ENCODE peak calls at places on chromosomes 5 and 9, in ten cellular contexts. One of them, this sample, is unnamed.

GRCh38 chr5:143938230-143938629 is 126.3 kb downstream of the HMHB1 start:
- DNase-seq in heart left ventricle: no peak
- DNase-seq in HCT116: no peak
- DNase-seq in H1: no peak
- DNase-seq in body of pancreas: no peak
- DNase-seq in stomach: no peak
- DNase-seq in adrenal gland: no peak
- DNase-seq in transverse colon: no peak
- DNase-seq in HepG2: no peak
- DNase-seq in lower leg skin: no peak
- DNase-seq in this sample: no peak

GRCh38 chr9:92634712-92635605 is 35.0 kb downstream of the IPPK start:
- DNase-seq in HepG2: peak
- DNase-seq in lower leg skin: peak
- DNase-seq in stomach: peak
- DNase-seq in H1: peak
- DNase-seq in body of pancreas: peak
- DNase-seq in transverse colon: peak
- DNase-seq in adrenal gland: peak
- DNase-seq in HCT116: peak
- DNase-seq in heart left ventricle: peak
- DNase-seq in this sample: peak

GRCh38 chr9:130328349-130328801 is 62.8 kb downstream of the HMCN2 start:
- DNase-seq in HCT116: no peak
- DNase-seq in adrenal gland: peak
- DNase-seq in transverse colon: peak
- DNase-seq in stomach: peak
- DNase-seq in lower leg skin: peak
- DNase-seq in HepG2: no peak
- DNase-seq in body of pancreas: no peak
- DNase-seq in heart left ventricle: no peak
- DNase-seq in H1: no peak
- DNase-seq in this sample: peak

GRCh38 chr9:137589441-137590122 is 730 bp downstream of the ZMYND19 start:
- DNase-seq in body of pancreas: no peak
- DNase-seq in adrenal gland: peak
- DNase-seq in H1: no peak
- DNase-seq in stomach: no peak
- DNase-seq in HCT116: no peak
- DNase-seq in heart left ventricle: no peak
- DNase-seq in transverse colon: no peak
- DNase-seq in HepG2: no peak
- DNase-seq in lower leg skin: no peak
- DNase-seq in this sample: no peak

GRCh38 chr5:54718647-54719046 is 201.1 kb downstream of the SNX18 start:
- DNase-seq in body of pancreas: no peak
- DNase-seq in HepG2: no peak
- DNase-seq in transverse colon: no peak
- DNase-seq in lower leg skin: peak
- DNase-seq in H1: no peak
- DNase-seq in adrenal gland: peak
- DNase-seq in HCT116: no peak
- DNase-seq in heart left ventricle: no peak
- DNase-seq in stomach: peak
- DNase-seq in this sample: no peak

GRCh38 chr9:5357431-5358105 is 17.9 kb upstream of the RLN1 start:
- DNase-seq in body of pancreas: no peak
- DNase-seq in HepG2: no peak
- DNase-seq in HCT116: no peak
- DNase-seq in H1: no peak
- DNase-seq in stomach: no peak
- DNase-seq in lower leg skin: no peak
- DNase-seq in adrenal gland: no peak
- DNase-seq in transverse colon: no peak
- DNase-seq in heart left ventricle: peak
- DNase-seq in this sample: no peak

GRCh38 chr5:41871866-41872265 is 1.6 kb upstream of the OXCT1 start:
- DNase-seq in H1: no peak
- DNase-seq in stomach: peak
- DNase-seq in HCT116: no peak
- DNase-seq in HepG2: no peak
- DNase-seq in adrenal gland: peak
- DNase-seq in lower leg skin: no peak
- DNase-seq in body of pancreas: peak
- DNase-seq in transverse colon: no peak
- DNase-seq in heart left ventricle: no peak
- DNase-seq in this sample: no peak

GRCh38 chr5:17796757-17797398 is 162.6 kb downstream of the TAF11L14 start:
- DNase-seq in HepG2: no peak
- DNase-seq in lower leg skin: no peak
- DNase-seq in transverse colon: no peak
- DNase-seq in adrenal gland: no peak
- DNase-seq in HCT116: no peak
- DNase-seq in heart left ventricle: no peak
- DNase-seq in body of pancreas: no peak
- DNase-seq in H1: no peak
- DNase-seq in stomach: no peak
- DNase-seq in this sample: no peak

GRCh38 chr9:5851445-5851844 is 18.5 kb upstream of the ERMP1 start:
- DNase-seq in lower leg skin: no peak
- DNase-seq in heart left ventricle: no peak
- DNase-seq in HCT116: no peak
- DNase-seq in adrenal gland: peak
- DNase-seq in H1: no peak
- DNase-seq in transverse colon: peak
- DNase-seq in body of pancreas: no peak
- DNase-seq in stomach: no peak
- DNase-seq in HepG2: no peak
- DNase-seq in this sample: no peak

GRCh38 chr9:95409650-95410426 is 92.3 kb upstream of the FANCC start:
- DNase-seq in HepG2: peak
- DNase-seq in H1: no peak
- DNase-seq in adrenal gland: no peak
- DNase-seq in body of pancreas: no peak
- DNase-seq in HCT116: peak
- DNase-seq in lower leg skin: no peak
- DNase-seq in heart left ventricle: no peak
- DNase-seq in transverse colon: no peak
- DNase-seq in stomach: no peak
- DNase-seq in this sample: no peak

DNA sequence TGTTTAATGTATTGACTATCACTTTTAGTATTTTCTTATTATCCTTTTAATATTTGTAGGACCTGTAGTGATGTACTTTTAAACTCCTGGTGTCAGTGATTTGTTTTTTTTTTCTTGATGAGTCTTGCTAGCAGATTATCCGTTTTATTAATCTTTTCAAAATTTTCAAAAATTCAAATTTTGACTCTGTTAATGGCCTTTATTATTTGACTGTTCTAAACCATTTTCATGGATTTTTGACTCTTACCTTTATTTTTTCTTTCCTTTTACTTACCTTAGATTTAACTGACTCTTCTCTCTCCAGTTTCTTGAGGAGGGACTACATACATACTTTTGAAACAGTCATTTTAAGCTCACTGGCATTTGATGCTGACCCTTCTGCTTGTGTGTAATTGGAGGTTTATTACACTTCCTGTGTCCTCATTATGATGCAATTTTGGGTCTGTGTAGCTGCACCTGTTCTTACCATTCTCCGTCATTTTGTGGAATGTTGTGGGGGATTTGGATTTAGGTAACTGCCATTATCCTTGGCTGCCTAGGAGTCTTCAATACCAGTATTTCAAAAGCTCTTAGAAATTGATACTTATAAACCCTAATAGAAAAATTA is 32.0 kb upstream of the EXOC3 start:
- DNase-seq in body of pancreas: no peak
- DNase-seq in transverse colon: no peak
- DNase-seq in H1: no peak
- DNase-seq in lower leg skin: no peak
- DNase-seq in heart left ventricle: no peak
- DNase-seq in HepG2: no peak
- DNase-seq in adrenal gland: no peak
- DNase-seq in stomach: no peak
- DNase-seq in HCT116: no peak
- DNase-seq in this sample: no peak
- TF ChIP-seq CTCF in body of pancreas: no peak
- TF ChIP-seq CTCF in transverse colon: no peak
- TF ChIP-seq CTCF in H1: no peak
- TF ChIP-seq CTCF in lower leg skin: no peak
- TF ChIP-seq CTCF in heart left ventricle: no peak
- TF ChIP-seq CTCF in HepG2: no peak
- TF ChIP-seq CTCF in adrenal gland: no peak
- TF ChIP-seq CTCF in stomach: no peak
- TF ChIP-seq CTCF in HCT116: no peak
- TF ChIP-seq CTCF in this sample: no peak

DNA sequence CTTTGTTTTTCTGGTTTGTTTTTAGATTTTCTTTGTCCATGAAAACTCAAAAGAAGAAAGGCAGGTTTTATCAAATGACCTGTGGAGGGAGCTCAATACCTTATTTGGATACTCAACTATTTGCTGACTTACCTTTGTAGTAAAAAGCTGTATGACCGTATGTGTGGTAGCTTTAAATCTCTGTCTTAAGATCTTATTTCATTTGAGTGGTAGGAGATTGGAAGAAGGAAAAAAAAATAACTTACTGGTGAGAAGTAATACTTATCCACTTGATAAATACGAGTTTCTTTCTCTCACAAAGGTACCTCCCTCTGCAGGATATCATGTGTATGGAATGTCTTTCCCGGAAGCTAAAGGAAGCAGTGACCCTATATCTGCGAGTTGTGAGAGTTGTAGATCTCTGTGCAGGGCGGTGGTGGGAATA is 15.0 kb downstream of the FBXO38 start:
- DNase-seq in HCT116: no peak
- DNase-seq in heart left ventricle: no peak
- DNase-seq in HepG2: peak
- DNase-seq in lower leg skin: no peak
- DNase-seq in transverse colon: no peak
- DNase-seq in H1: no peak
- DNase-seq in body of pancreas: no peak
- DNase-seq in stomach: no peak
- DNase-seq in adrenal gland: no peak
- DNase-seq in this sample: no peak
- TF ChIP-seq POLR2A in HCT116: no peak
- TF ChIP-seq POLR2A in heart left ventricle: no peak
- TF ChIP-seq POLR2A in HepG2: no peak
- TF ChIP-seq POLR2A in lower leg skin: no peak
- TF ChIP-seq POLR2A in transverse colon: no peak
- TF ChIP-seq POLR2A in H1: no peak
- TF ChIP-seq POLR2A in body of pancreas: no peak
- TF ChIP-seq POLR2A in stomach: no peak
- TF ChIP-seq POLR2A in adrenal gland: no peak
- TF ChIP-seq POLR2A in this sample: no peak

GRCh38 chr9:3474821-3475220 is 51.0 kb downstream of the RFX3 start:
- DNase-seq in HepG2: no peak
- DNase-seq in HCT116: no peak
- DNase-seq in stomach: no peak
- DNase-seq in body of pancreas: no peak
- DNase-seq in adrenal gland: no peak
- DNase-seq in heart left ventricle: no peak
- DNase-seq in H1: no peak
- DNase-seq in lower leg skin: no peak
- DNase-seq in transverse colon: no peak
- DNase-seq in this sample: no peak

GRCh38 chr9:3468407-3469205 is 57.2 kb downstream of the RFX3 start:
- DNase-seq in HepG2: no peak
- DNase-seq in body of pancreas: no peak
- DNase-seq in H1: no peak
- DNase-seq in stomach: no peak
- DNase-seq in lower leg skin: no peak
- DNase-seq in heart left ventricle: no peak
- DNase-seq in transverse colon: no peak
- DNase-seq in adrenal gland: no peak
- DNase-seq in HCT116: no peak
- DNase-seq in this sample: no peak

GRCh38 chr9:3475300-3476020 is 50.3 kb downstream of the RFX3 start:
- DNase-seq in heart left ventricle: no peak
- DNase-seq in body of pancreas: no peak
- DNase-seq in H1: no peak
- DNase-seq in transverse colon: no peak
- DNase-seq in HCT116: no peak
- DNase-seq in adrenal gland: no peak
- DNase-seq in stomach: no peak
- DNase-seq in HepG2: peak
- DNase-seq in lower leg skin: no peak
- DNase-seq in this sample: peak

GRCh38 chr9:3477236-3477834 is 48.5 kb downstream of the RFX3 start:
- DNase-seq in heart left ventricle: no peak
- DNase-seq in lower leg skin: no peak
- DNase-seq in transverse colon: no peak
- DNase-seq in body of pancreas: no peak
- DNase-seq in adrenal gland: no peak
- DNase-seq in H1: no peak
- DNase-seq in stomach: no peak
- DNase-seq in HCT116: no peak
- DNase-seq in HepG2: no peak
- DNase-seq in this sample: no peak

DNA sequence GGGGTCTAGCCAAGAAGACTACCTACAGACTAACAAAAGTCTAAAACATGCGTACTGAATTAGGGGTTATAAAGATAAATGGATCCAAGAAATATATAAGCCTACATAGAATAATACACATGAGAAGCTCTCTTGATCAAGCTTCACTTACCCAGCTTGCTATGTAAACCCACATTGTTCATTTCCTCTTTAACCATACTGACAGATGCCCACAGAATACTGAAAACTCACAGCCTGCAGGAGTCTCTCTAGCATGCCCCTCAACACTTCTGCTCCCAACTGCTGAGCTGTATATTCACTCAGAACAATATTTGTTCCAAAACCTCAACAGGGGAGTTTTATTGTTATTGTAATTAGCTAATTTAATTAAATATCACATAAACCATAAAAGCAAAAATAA is 52.4 kb downstream of the RFX3 start:
- DNase-seq in adrenal gland: no peak
- DNase-seq in lower leg skin: no peak
- DNase-seq in H1: no peak
- DNase-seq in transverse colon: no peak
- DNase-seq in heart left ventricle: no peak
- DNase-seq in body of pancreas: no peak
- DNase-seq in HCT116: no peak
- DNase-seq in stomach: no peak
- DNase-seq in HepG2: no peak
- DNase-seq in this sample: no peak
- TF ChIP-seq CTCF in adrenal gland: no peak
- TF ChIP-seq CTCF in lower leg skin: no peak
- TF ChIP-seq CTCF in H1: no peak
- TF ChIP-seq CTCF in transverse colon: no peak
- TF ChIP-seq CTCF in heart left ventricle: no peak
- TF ChIP-seq CTCF in body of pancreas: no peak
- TF ChIP-seq CTCF in HCT116: no peak
- TF ChIP-seq CTCF in stomach: no peak
- TF ChIP-seq CTCF in HepG2: no peak
- TF ChIP-seq CTCF in this sample: no peak

GRCh38 chr9:18275313-18275990 is 198.5 kb upstream of the ADAMTSL1 start:
- DNase-seq in stomach: no peak
- DNase-seq in H1: no peak
- DNase-seq in adrenal gland: no peak
- DNase-seq in HepG2: no peak
- DNase-seq in HCT116: no peak
- DNase-seq in lower leg skin: no peak
- DNase-seq in heart left ventricle: no peak
- DNase-seq in body of pancreas: no peak
- DNase-seq in transverse colon: no peak
- DNase-seq in this sample: no peak

GRCh38 chr9:18281291-18281690 is 192.7 kb upstream of the ADAMTSL1 start:
- DNase-seq in body of pancreas: no peak
- DNase-seq in lower leg skin: no peak
- DNase-seq in H1: no peak
- DNase-seq in heart left ventricle: no peak
- DNase-seq in adrenal gland: no peak
- DNase-seq in transverse colon: no peak
- DNase-seq in HepG2: no peak
- DNase-seq in HCT116: no peak
- DNase-seq in stomach: no peak
- DNase-seq in this sample: no peak
- TF ChIP-seq POLR2A in body of pancreas: no peak
- TF ChIP-seq POLR2A in lower leg skin: no peak
- TF ChIP-seq POLR2A in H1: no peak
- TF ChIP-seq POLR2A in heart left ventricle: no peak
- TF ChIP-seq POLR2A in adrenal gland: no peak
- TF ChIP-seq POLR2A in transverse colon: no peak
- TF ChIP-seq POLR2A in HepG2: no peak
- TF ChIP-seq POLR2A in HCT116: no peak
- TF ChIP-seq POLR2A in stomach: no peak
- TF ChIP-seq POLR2A in this sample: no peak